ENCODE peak calls at places on chromosome 22, in nine cellular contexts. Y is stimulated activated CD4-positive, alpha-beta T cell treated with anti-CD3 and anti-CD28 coated beads, Interleukin-2, amount 100 ng/mL, for 48 hours; Z is renal cortical epithelial cell; W is ELF-1; U is AML-193; C is AG04450; G is activated CD4-positive, CD25-positive, alpha-beta regulatory T cell; F is right atrium auricular region; J is iris pigment epithelial cell. B is an unnamed sample.

GRCh38 chr22:42064629-42065028 is 6.0 kb downstream of the NAGA start:
- DNase-seq in Y (no peak), Z (no peak), J (no peak), W (no peak), F (peak; percentile 18), C (no peak), U (no peak), G (no peak), B (no peak)

GRCh38 chr22:48887394-48888332 is 940.0 kb downstream of the BRD1 start:
- DNase-seq in G (no peak), J (no peak), F (no peak), U (no peak), Z (no peak), C (no peak), W (no peak), Y (no peak), B (no peak)

GRCh38 chr22:46602025-46602424 is 18.2 kb upstream of the GRAMD4 start:
- DNase-seq in W (no peak), Z (no peak), Y (no peak), G (no peak), U (peak; percentile 92), F (no peak), J (no peak), C (no peak), B (no peak)

GRCh38 chr22:38033522-38034277 is 23.5 kb upstream of the PICK1 start:
- DNase-seq in J (no peak), Y (no peak), U (no peak), W (no peak), Z (no peak), G (no peak), F (peak; percentile 67), C (no peak), B (no peak)

GRCh38 chr22:30324008-30324730 is 2.6 kb downstream of the TBC1D10A start:
- DNase-seq in F (no peak), J (peak; percentile 61), G (no peak), Z (no peak), C (no peak), W (no peak), U (no peak), Y (no peak), B (no peak)

GRCh38 chr22:38741576-38741975 is 14.2 kb downstream of the SUN2 start:
- DNase-seq in U (no peak), Z (no peak), G (no peak), J (no peak), C (no peak), F (no peak), W (no peak), Y (no peak), B (no peak)

GRCh38 chr22:27627444-27627833 is 174.1 kb downstream of the MN1 start:
- DNase-seq in U (no peak), Y (no peak), W (peak; percentile 62), Z (no peak), F (no peak), C (no peak), J (peak; percentile 18), G (no peak), B (no peak)

GRCh38 chr22:27075891-27076290 is 418.5 kb downstream of the MIAT start:
- DNase-seq in Y (no peak), U (no peak), Z (no peak), C (no peak), F (no peak), G (no peak), J (no peak), W (no peak), B (no peak)

GRCh38 chr22:31122196-31122531 is 602 bp upstream of the INPP5J start:
- DNase-seq in Z (no peak), U (no peak), Y (no peak), F (no peak), G (no peak), J (no peak), W (no peak), C (no peak), B (no peak)

GRCh38 chr22:48332438-48333322 is 1495.0 kb downstream of the BRD1 start:
- DNase-seq in F (no peak), W (no peak), U (no peak), G (no peak), C (no peak), Y (no peak), Z (no peak), J (no peak), B (no peak)

GRCh38 chr22:44358723-44359440 is 46.1 kb upstream of the SHISAL1 start:
- DNase-seq in G (no peak), C (no peak), F (no peak), W (no peak), Y (no peak), Z (no peak), J (no peak), U (no peak), B (no peak)

GRCh38 chr22:43128116-43128515 is 15.1 kb downstream of the MCAT start:
- DNase-seq in Z (no peak), F (no peak), C (no peak), W (no peak), Y (no peak), J (no peak), G (no peak), U (no peak), B (no peak)

GRCh38 chr22:49295465-49295743 is 532.3 kb downstream of the BRD1 start:
- DNase-seq in G (no peak), W (no peak), C (no peak), U (no peak), F (peak; percentile 30), Z (no peak), J (no peak), Y (no peak), B (no peak)

GRCh38 chr22:38728899-38729796 is 23.4 kb downstream of the GTPBP1 start:
- DNase-seq in U (no peak), C (no peak), Z (no peak), F (no peak), W (no peak), Y (no peak), G (no peak), J (no peak), B (no peak)

GRCh38 chr22:23892626-23893445 is 1.3 kb upstream of the MIF start:
- DNase-seq in F (no peak), Y (no peak), G (no peak), Z (no peak), C (no peak), U (no peak), W (no peak), J (no peak), B (no peak)

GRCh38 chr22:49329636-49330035 is 498.0 kb downstream of the BRD1 start:
- DNase-seq in U (no peak), J (no peak), Z (no peak), C (no peak), W (no peak), Y (no peak), G (no peak), F (peak; percentile 34), B (no peak)

GRCh38 chr22:39651783-39652058 is 81.2 kb downstream of the CACNA1I start:
- DNase-seq in C (no peak), Y (no peak), U (no peak), W (no peak), G (no peak), F (no peak), Z (no peak), J (no peak), B (no peak)

GRCh38 chr22:46518542-46519325 is 18.7 kb downstream of the CELSR1 start:
- DNase-seq in W (no peak), Y (no peak), Z (no peak), J (no peak), U (no peak), G (no peak), F (no peak), C (no peak), B (no peak)

GRCh38 chr22:19974233-19974861 is 32.7 kb upstream of the TXNRD2 start:
- DNase-seq in Y (no peak), Z (peak; percentile 21), F (no peak), W (peak; percentile 97), C (no peak), G (no peak), J (peak; percentile 78), U (no peak), B (no peak)

GRCh38 chr22:32765117-32765618 is 36.3 kb upstream of the TIMP3 start:
- DNase-seq in G (no peak), C (no peak), U (no peak), Z (no peak), F (no peak), J (no peak), W (no peak), Y (no peak), B (no peak)

GRCh38 chr22:39312410-39312809 is 7.0 kb downstream of the RPL3 start:
- DNase-seq in U (no peak), J (no peak), W (no peak), Y (no peak), Z (no peak), C (no peak), G (no peak), F (no peak), B (no peak)

GRCh38 chr22:44724416-44724815 is 22.4 kb downstream of the PRR5 start:
- DNase-seq in U (no peak), F (no peak), C (no peak), J (no peak), Z (no peak), G (no peak), Y (no peak), W (peak; percentile 61), B (no peak)

GRCh38 chr22:50704510-50705218 is 32.0 kb downstream of the SHANK3 start:
- DNase-seq in F (no peak), Z (no peak), U (no peak), W (no peak), J (no peak), C (no peak), Y (no peak), G (no peak), B (no peak)

GRCh38 chr22:17400305-17400704 is 31.0 kb downstream of the CECR2 start:
- DNase-seq in G (no peak), F (no peak), Y (no peak), W (no peak), C (no peak), U (no peak), Z (no peak), J (peak; percentile 29), B (no peak)

GRCh38 chr22:47151490-47151889 is 389.0 kb downstream of the TBC1D22A start:
- DNase-seq in C (no peak), Z (peak; percentile 52), G (no peak), Y (no peak), U (no peak), W (peak; percentile 51), F (no peak), J (peak; percentile 66), B (no peak)

GRCh38 chr22:38415561-38416321 is 39.3 kb downstream of the KCNJ4 start:
- DNase-seq in Y (no peak), Z (no peak), G (no peak), W (no peak), C (no peak), J (no peak), U (no peak), F (no peak), B (no peak)

GRCh38 chr22:28799125-28799833 is 1.1 kb downstream of the XBP1 start:
- DNase-seq in F (peak; percentile 89), J (peak; percentile 96), Y (peak; percentile 24), Z (peak; percentile 92), U (peak; percentile 76), G (no peak), C (peak; percentile 83), W (peak; percentile 54), B (peak; percentile 83)

GRCh38 chr22:23494593-23495266 is 85.4 kb downstream of the IGLL1 start:
- DNase-seq in G (no peak), U (no peak), Z (no peak), F (no peak), C (no peak), J (no peak), Y (no peak), W (no peak), B (no peak)

GRCh38 chr22:29032584-29032983 is 29.0 kb downstream of the C22orf31 start:
- DNase-seq in W (no peak), Z (peak; percentile 94), Y (no peak), J (no peak), C (no peak), F (no peak), U (no peak), G (no peak), B (no peak)

GRCh38 chr22:23499845-23500500 is 80.1 kb downstream of the IGLL1 start:
- DNase-seq in G (no peak), F (no peak), U (no peak), Y (no peak), W (no peak), J (no peak), Z (no peak), C (no peak), B (no peak)

GRCh38 chr22:38397189-38398097 is 57.6 kb downstream of the KCNJ4 start:
- DNase-seq in Y (no peak), G (no peak), C (no peak), Z (no peak), U (no peak), F (no peak), W (peak; percentile 97), J (peak; percentile 26), B (no peak)

B was measured in tibial nerve.